ENCODE peak calls at places on chromosomes 6 and 20, in five cellular contexts. B is AG04449; E is hepatocyte; D is stimulated activated naive CD4-positive, alpha-beta T cell; Q is bronchial epithelial cell. O is an unnamed sample.

GRCh38 chr6:5390177-5390576 is 128.9 kb downstream of the FARS2 start:
- DNase-seq in E (no peak), B (no peak), Q (no peak), D (no peak), O (no peak)

GRCh38 chr20:10404023-10404628 is 29.9 kb downstream of the MKKS start:
- DNase-seq in D (no peak), B (no peak), E (no peak), Q (no peak), O (no peak)

GRCh38 chr20:50213531-50214106 is 23.0 kb downstream of the CEBPB start:
- DNase-seq in E (no peak), Q (no peak), B (no peak), D (no peak), O (no peak)

GRCh38 chr20:3560162-3560561 is 89.3 kb downstream of the ATRN start:
- DNase-seq in B (no peak), Q (no peak), D (no peak), E (no peak), O (no peak)

GRCh38 chr6:24117016-24117415 is 9.0 kb upstream of the NRSN1 start:
- DNase-seq in E (no peak), Q (peak; percentile 27), B (no peak), D (no peak), O (no peak)

GRCh38 chr6:161266866-161267265 is 7.0 kb downstream of the AGPAT4 start:
- DNase-seq in E (no peak), D (no peak), B (no peak), Q (no peak), O (no peak)

GRCh38 chr6:100509101-100509500 is 44.4 kb upstream of the SIM1 start:
- DNase-seq in Q (no peak), B (no peak), E (no peak), D (no peak), O (no peak)

GRCh38 chr6:170221753-170222400 is 69.0 kb downstream of the DLL1 start:
- DNase-seq in E (no peak), Q (no peak), D (no peak), B (no peak), O (no peak)

GRCh38 chr20:1174787-1175186 is 10.0 kb downstream of the TMEM74B start:
- DNase-seq in B (no peak), D (no peak), Q (no peak), E (no peak), O (no peak)

GRCh38 chr6:36649721-36650484 is 28.6 kb upstream of the CDKN1A start:
- DNase-seq in B (no peak), Q (no peak), E (no peak), D (no peak), O (no peak)

GRCh38 chr6:1820165-1820564 is 210.4 kb downstream of the FOXC1 start:
- DNase-seq in B (peak; percentile 51), Q (no peak), D (no peak), E (no peak), O (no peak)

GRCh38 chr6:163391983-163392382 is 22.5 kb upstream of the QKI start:
- DNase-seq in E (no peak), B (no peak), D (no peak), Q (peak; percentile 97), O (no peak)

GRCh38 chr20:37234254-37234581 is 27.4 kb downstream of the GHRH start:
- DNase-seq in Q (no peak), D (no peak), B (no peak), E (no peak), O (no peak)

GRCh38 chr6:149934249-149935156 is 7.3 kb upstream of the ULBP2 start:
- DNase-seq in D (peak; percentile 58), B (no peak), E (peak; percentile 80), Q (peak; percentile 63), O (peak; percentile 65)

GRCh38 chr6:11040134-11040533 is 4.0 kb downstream of the ELOVL2 start:
- DNase-seq in B (no peak), D (no peak), E (no peak), Q (no peak), O (no peak)

GRCh38 chr6:162849269-162849668 is 121.5 kb downstream of the PACRG start:
- DNase-seq in E (no peak), Q (no peak), D (no peak), B (no peak), O (no peak)

GRCh38 chr20:52313335-52313963 is 121.9 kb upstream of the ZFP64 start:
- DNase-seq in E (peak; percentile 68), B (no peak), Q (peak; percentile 44), D (no peak), O (no peak)

GRCh38 chr20:63097336-63097831 is 90.6 kb upstream of the BHLHE23 start:
- DNase-seq in Q (no peak), D (no peak), E (no peak), B (no peak), O (peak; percentile 2)

GRCh38 chr6:30097902-30098606 is 14.8 kb downstream of the TRIM31 start:
- DNase-seq in D (no peak), B (no peak), E (peak; percentile 59), Q (no peak), O (no peak)

GRCh38 chr6:72466971-72467566 is 154.8 kb upstream of the KCNQ5 start:
- DNase-seq in D (no peak), E (no peak), B (no peak), Q (no peak), O (no peak)

GRCh38 chr20:54086444-54087134 is 16.2 kb upstream of the BCAS1 start:
- DNase-seq in E (no peak), D (no peak), Q (peak; percentile 37), B (no peak), O (no peak)

GRCh38 chr6:142845624-142846458 is 99.1 kb downstream of the HIVEP2 start:
- DNase-seq in E (peak; percentile 90), B (no peak), Q (no peak), D (peak; percentile 49), O (peak; percentile 70)

GRCh38 chr6:150894935-150895686 is 29.6 kb downstream of the MTHFD1L start:
- DNase-seq in B (no peak), E (peak; percentile 31), Q (peak; percentile 75), D (no peak), O (no peak)

GRCh38 chr6:167678102-167679101 is 148.3 kb upstream of the AFDN start:
- DNase-seq in D (no peak), E (peak; percentile 77), Q (no peak), B (no peak), O (no peak)

GRCh38 chr6:4957521-4958231 is 46.2 kb downstream of the RPP40 start:
- DNase-seq in E (no peak), B (no peak), Q (no peak), D (no peak), O (no peak)

GRCh38 chr6:32151885-32152311 is at the start of gene PRRT1:
- DNase-seq in D (no peak), B (no peak), E (no peak), Q (no peak), O (no peak)

GRCh38 chr6:29797120-29797519 is 30.5 kb upstream of the HLA-G start:
- DNase-seq in D (no peak), E (peak; percentile 19), B (no peak), Q (peak; percentile 97), O (no peak)

GRCh38 chr20:25015986-25016385 is 23.4 kb upstream of the APMAP start:
- DNase-seq in D (no peak), Q (no peak), E (no peak), B (no peak), O (no peak)

GRCh38 chr6:32609731-32610640 is 20.3 kb upstream of the HLA-DRB1 start:
- DNase-seq in D (peak; percentile 45), Q (peak; percentile 99), B (peak; percentile 74), E (peak; percentile 95), O (peak; percentile 64)